ENCODE peak calls at places on chromosomes 13 and 19, in ten cellular contexts. V is activated T-helper 1 cell treated with anti-CD3 and anti-CD28 coated beads, Interleukin-2, amount 50 U/mL, for 16 hours; N is activated CD4-positive, alpha-beta T cell treated with anti-CD3 and anti-CD28 coated beads, Interleukin-2, amount 50 U/mL, for 1 hour; R is LoVo; A is stimulated activated naive CD8-positive, alpha-beta T cell treated with anti-CD3 and anti-CD28 coated beads, Interleukin-15, amount 100 ng/mL, for 72 hours; T is fibroblast of mammary gland; Q is lower leg skin; L is GM23338; J is substantia nigra; F is neural progenitor cell. X is an unnamed sample.

GRCh38 chr13:79861731-79862130 is 380.8 kb downstream of the NDFIP2 start:
- DNase-seq in V (no peak), N (no peak), R (peak), A (no peak), T (no peak), Q (no peak), L (no peak), J (no peak), F (no peak), X (no peak)

GRCh38 chr19:5407356-5407755 is 47.9 kb upstream of the ZNRF4 start:
- DNase-seq in V (no peak), N (no peak), R (no peak), A (no peak), T (peak), Q (no peak), L (peak), J (no peak), F (peak), X (no peak)

GRCh38 chr13:48222358-48223015 is 10.5 kb upstream of the ITM2B start:
- DNase-seq in V (no peak), N (no peak), R (no peak), A (no peak), T (peak), Q (no peak), L (no peak), J (no peak), F (no peak), X (no peak)

GRCh38 chr19:47093254-47093653 is 20.3 kb downstream of the ZC3H4 start:
- DNase-seq in V (no peak), N (no peak), R (no peak), A (no peak), T (peak), Q (no peak), L (no peak), J (no peak), F (no peak), X (peak)

GRCh38 chr13:33644607-33645543 is 173.1 kb upstream of the RFC3 start:
- DNase-seq in V (no peak), N (no peak), R (no peak), A (no peak), T (peak), Q (no peak), L (no peak), J (no peak), F (no peak), X (no peak)

GRCh38 chr13:30020726-30021312 is 170.4 kb upstream of the UBL3 start:
- DNase-seq in V (no peak), N (no peak), R (no peak), A (no peak), T (peak), Q (no peak), L (no peak), J (no peak), F (no peak), X (no peak)

GRCh38 chr19:12052571-12053169 is at the start of gene ZNF878:
- DNase-seq in V (no peak), N (peak), R (peak), A (peak), T (peak), Q (peak), L (peak), J (peak), F (peak), X (peak)

GRCh38 chr13:51370116-51370515 is 30.6 kb downstream of the SERPINE3 start:
- DNase-seq in V (no peak), N (no peak), R (no peak), A (no peak), T (peak), Q (no peak), L (no peak), J (no peak), F (no peak), X (no peak)

GRCh38 chr13:37944476-37945442 is 75.2 kb upstream of the TRPC4 start:
- DNase-seq in V (no peak), N (no peak), R (no peak), A (no peak), T (no peak), Q (no peak), L (peak), J (no peak), F (peak), X (no peak)

GRCh38 chr13:47480121-47480520 is 521.0 kb downstream of the SUCLA2 start:
- DNase-seq in V (no peak), N (no peak), R (no peak), A (no peak), T (peak), Q (no peak), L (no peak), J (no peak), F (no peak), X (no peak)

GRCh38 chr19:41111750-41112295 is 2.4 kb upstream of the CYP2F1 start:
- DNase-seq in V (no peak), N (no peak), R (no peak), A (no peak), T (no peak), Q (no peak), L (no peak), J (no peak), F (no peak), X (no peak)

GRCh38 chr19:16825312-16826168 is 3.7 kb upstream of the SIN3B start:
- DNase-seq in V (no peak), N (no peak), R (peak), A (no peak), T (peak), Q (peak), L (peak), J (no peak), F (peak), X (no peak)

GRCh38 chr13:113654591-113655357 is 3.2 kb downstream of the ATP4B start:
- DNase-seq in V (no peak), N (no peak), R (no peak), A (no peak), T (no peak), Q (no peak), L (no peak), J (no peak), F (no peak), X (no peak)

GRCh38 chr13:107450931-107451330 is 764.4 kb downstream of the LIG4 start:
- DNase-seq in V (no peak), N (no peak), R (no peak), A (peak), T (peak), Q (no peak), L (no peak), J (no peak), F (no peak), X (no peak)

GRCh38 chr13:98083936-98084335 is 59.0 kb upstream of the FARP1 start:
- DNase-seq in V (no peak), N (no peak), R (no peak), A (no peak), T (peak), Q (no peak), L (no peak), J (no peak), F (no peak), X (no peak)

GRCh38 chr13:113802090-113802531 is 43.1 kb downstream of the TMEM255B start:
- DNase-seq in V (no peak), N (no peak), R (no peak), A (no peak), T (peak), Q (peak), L (peak), J (no peak), F (peak), X (no peak)

GRCh38 chr13:89113744-89114143 is 1442.6 kb downstream of the SLITRK5 start:
- DNase-seq in V (no peak), N (no peak), R (no peak), A (no peak), T (no peak), Q (no peak), L (peak), J (no peak), F (peak), X (no peak)

GRCh38 chr19:9362905-9363304 is at the start of gene ZNF177:
- DNase-seq in V (no peak), N (no peak), R (no peak), A (peak), T (no peak), Q (no peak), L (peak), J (no peak), F (no peak), X (no peak)

GRCh38 chr19:10884273-10884672 is 12.9 kb downstream of the CARM1 start:
- DNase-seq in V (no peak), N (no peak), R (no peak), A (no peak), T (peak), Q (no peak), L (no peak), J (no peak), F (no peak), X (no peak)

GRCh38 chr13:111027481-111028439 is 87.3 kb upstream of the ARHGEF7 start:
- DNase-seq in V (no peak), N (no peak), R (no peak), A (no peak), T (peak), Q (no peak), L (no peak), J (no peak), F (no peak), X (no peak)

GRCh38 chr19:42124386-42124901 is 7.8 kb downstream of the POU2F2 start:
- DNase-seq in V (no peak), N (no peak), R (no peak), A (no peak), T (no peak), Q (no peak), L (no peak), J (no peak), F (no peak), X (no peak)

GRCh38 chr13:79490326-79490725 is 9.4 kb downstream of the NDFIP2 start:
- DNase-seq in V (no peak), N (no peak), R (no peak), A (no peak), T (no peak), Q (no peak), L (no peak), J (no peak), F (no peak), X (no peak)

GRCh38 chr13:113582841-113583631 is 1.5 kb upstream of the TFDP1 start:
- DNase-seq in V (no peak), N (no peak), R (no peak), A (no peak), T (peak), Q (no peak), L (no peak), J (no peak), F (no peak), X (peak)

GRCh38 chr19:45070861-45071544 is 5.3 kb downstream of the ZNF296 start:
- DNase-seq in V (no peak), N (no peak), R (no peak), A (no peak), T (no peak), Q (no peak), L (no peak), J (no peak), F (no peak), X (no peak)

GRCh38 chr19:11745871-11746270 is 7.1 kb upstream of the ZNF823 start:
- DNase-seq in V (no peak), N (no peak), R (no peak), A (no peak), T (no peak), Q (no peak), L (no peak), J (no peak), F (no peak), X (no peak)

GRCh38 chr19:1239796-1240737 is 1.5 kb upstream of the ATP5F1D start:
- DNase-seq in V (peak), N (peak), R (peak), A (peak), T (peak), Q (peak), L (peak), J (peak), F (peak), X (peak)

GRCh38 chr19:940591-941291 is 14.9 kb downstream of the ARID3A start:
- DNase-seq in V (peak), N (peak), R (peak), A (peak), T (peak), Q (peak), L (no peak), J (peak), F (no peak), X (peak)

GRCh38 chr19:41206926-41207750 is 11.9 kb upstream of the AXL start:
- DNase-seq in V (no peak), N (no peak), R (no peak), A (no peak), T (peak), Q (peak), L (peak), J (no peak), F (no peak), X (no peak)

GRCh38 chr19:40414536-40415535 is 1.7 kb upstream of the PRX start:
- DNase-seq in V (no peak), N (no peak), R (no peak), A (no peak), T (no peak), Q (no peak), L (no peak), J (no peak), F (peak), X (no peak)

GRCh38 chr19:1422360-1422759 is 15.0 kb downstream of the DAZAP1 start:
- DNase-seq in V (no peak), N (no peak), R (no peak), A (no peak), T (no peak), Q (no peak), L (no peak), J (no peak), F (no peak), X (no peak)

GRCh38 chr13:96898212-96898611 is 96.1 kb downstream of the OXGR1 start:
- DNase-seq in V (no peak), N (no peak), R (no peak), A (no peak), T (peak), Q (no peak), L (no peak), J (no peak), F (no peak), X (no peak)

GRCh38 chr13:56510836-56511235 is 629.9 kb upstream of the PRR20A start:
- DNase-seq in V (no peak), N (no peak), R (no peak), A (no peak), T (no peak), Q (no peak), L (no peak), J (no peak), F (no peak), X (no peak)

GRCh38 chr19:1811472-1811894 is 593 bp downstream of the ATP8B3 start:
- DNase-seq in V (peak), N (peak), R (peak), A (peak), T (peak), Q (peak), L (no peak), J (no peak), F (no peak), X (peak)

GRCh38 chr19:41999071-41999877 is 5.2 kb upstream of the ATP1A3 start:
- DNase-seq in V (no peak), N (no peak), R (no peak), A (no peak), T (no peak), Q (no peak), L (peak), J (no peak), F (peak), X (no peak)

GRCh38 chr13:21913010-21913409 is 242.1 kb downstream of the FGF9 start:
- DNase-seq in V (no peak), N (no peak), R (no peak), A (peak), T (no peak), Q (no peak), L (peak), J (no peak), F (peak), X (no peak)

GRCh38 chr13:23289917-23290357 is 109.2 kb downstream of the SGCG start:
- DNase-seq in V (no peak), N (no peak), R (no peak), A (no peak), T (peak), Q (no peak), L (no peak), J (no peak), F (no peak), X (no peak)

GRCh38 chr13:98930014-98930625 is 47.7 kb downstream of the DOCK9 start:
- DNase-seq in V (no peak), N (no peak), R (no peak), A (no peak), T (no peak), Q (no peak), L (peak), J (no peak), F (no peak), X (no peak)